ENCODE peak calls at places on chromosomes 1 and 21, in five cellular contexts. D is HCT116, F is SK-N-SH, M is neural progenitor cell, J is OCI-LY7. P is an unnamed sample.

GRCh38 chr1:224432141-224432540 is 2.5 kb downstream of the WDR26 start:
- DNase-seq in M (no peak), F (no peak), D (no peak), J (no peak), P (peak)

GRCh38 chr1:41618066-41618825 is 133.8 kb upstream of the EDN2 start:
- DNase-seq in M (no peak), J (no peak), F (no peak), D (no peak), P (peak)

GRCh38 chr1:179816196-179816960 is 61.2 kb downstream of the TOR1AIP2 start:
- DNase-seq in F (peak), M (no peak), J (no peak), D (no peak), P (no peak)

GRCh38 chr1:92075311-92075710 is at the start of gene SETSIP:
- DNase-seq in M (no peak), J (no peak), F (no peak), D (no peak), P (no peak)

GRCh38 chr1:109895720-109896504 is 14.7 kb upstream of the CSF1 start:
- DNase-seq in J (no peak), F (no peak), M (no peak), D (no peak), P (peak)

GRCh38 chr21:42556476-42556875 is 42.8 kb downstream of the SLC37A1 start:
- DNase-seq in F (no peak), D (no peak), M (no peak), J (no peak), P (no peak)

GRCh38 chr1:153343040-153343681 is 5.5 kb downstream of the PGLYRP4 start:
- DNase-seq in J (no peak), M (no peak), F (no peak), D (no peak), P (no peak)

GRCh38 chr1:179824265-179824664 is 53.3 kb downstream of the TOR1AIP2 start:
- DNase-seq in D (no peak), F (no peak), M (no peak), J (no peak), P (no peak)

GRCh38 chr1:4062992-4063391 is 162.9 kb upstream of the C1orf174 start:
- DNase-seq in F (no peak), J (no peak), D (no peak), M (no peak), P (no peak)

GRCh38 chr1:59292557-59292956 is 4.3 kb upstream of the FGGY start:
- DNase-seq in F (no peak), M (no peak), D (no peak), J (no peak), P (peak)

GRCh38 chr1:70317087-70317486 is 37.4 kb downstream of the ANKRD13C start:
- DNase-seq in J (no peak), M (no peak), F (no peak), D (no peak), P (no peak)

GRCh38 chr1:21342961-21343838 is 52.9 kb upstream of the ECE1 start:
- DNase-seq in D (no peak), F (no peak), M (no peak), J (peak), P (no peak)

GRCh38 chr1:234292006-234292405 is 81.2 kb upstream of the COA6 start:
- DNase-seq in J (no peak), F (no peak), D (no peak), M (no peak), P (no peak)

GRCh38 chr1:169348356-169349036 is 19.1 kb downstream of the NME7 start:
- DNase-seq in F (peak), M (peak), D (peak), J (peak), P (peak)

GRCh38 chr1:44817771-44818495 is 9.6 kb downstream of the BTBD19 start:
- DNase-seq in D (no peak), J (no peak), F (no peak), M (no peak), P (no peak)

GRCh38 chr1:6108937-6109636 is 63.4 kb downstream of the KCNAB2 start:
- DNase-seq in J (peak), D (peak), F (peak), M (peak), P (peak)

GRCh38 chr21:34122047-34122446 is 48.7 kb downstream of the MRPS6 start:
- DNase-seq in F (no peak), D (no peak), J (no peak), M (no peak), P (no peak)

GRCh38 chr1:36871146-36871971 is 163.0 kb downstream of the GRIK3 start:
- DNase-seq in F (peak), M (no peak), D (no peak), J (no peak), P (no peak)

GRCh38 chr1:222909586-222909985 is 94.7 kb downstream of the DISP1 start:
- DNase-seq in J (no peak), M (no peak), F (no peak), D (no peak), P (peak)

GRCh38 chr1:229661897-229662296 is 35.9 kb downstream of the URB2 start:
- DNase-seq in F (no peak), D (no peak), M (no peak), J (no peak), P (no peak)

GRCh38 chr21:44801468-44802395 is at the start of gene UBE2G2:
- DNase-seq in M (peak), J (peak), D (peak), F (peak), P (peak)

DNA sequence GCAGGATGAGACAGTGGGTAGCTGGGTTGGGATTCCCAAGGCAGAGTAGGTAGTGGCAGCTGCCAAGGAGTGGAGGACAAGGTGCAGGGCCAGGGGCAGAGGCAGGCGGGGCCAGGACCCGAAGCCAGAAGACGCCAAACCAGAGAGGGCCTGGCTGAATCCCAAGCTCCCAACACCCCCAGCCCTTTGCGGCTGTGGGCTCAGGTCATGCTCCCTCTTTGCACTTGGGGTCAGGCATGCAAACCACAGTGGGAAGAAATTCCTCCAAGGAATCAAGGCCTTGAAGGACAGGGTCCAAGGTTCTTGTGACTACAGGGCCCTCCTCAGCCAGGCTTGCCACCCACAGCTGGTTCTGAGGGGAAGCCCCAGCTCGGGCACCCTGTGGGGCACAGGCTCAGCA is 6.2 kb downstream of the C1orf210 start:
- DNase-seq in M (no peak), D (no peak), F (no peak), J (no peak), P (no peak)
- H2AFZ ChIP-seq in M (no peak), D (no peak), F (no peak), J (no peak), P (no peak)

DNA sequence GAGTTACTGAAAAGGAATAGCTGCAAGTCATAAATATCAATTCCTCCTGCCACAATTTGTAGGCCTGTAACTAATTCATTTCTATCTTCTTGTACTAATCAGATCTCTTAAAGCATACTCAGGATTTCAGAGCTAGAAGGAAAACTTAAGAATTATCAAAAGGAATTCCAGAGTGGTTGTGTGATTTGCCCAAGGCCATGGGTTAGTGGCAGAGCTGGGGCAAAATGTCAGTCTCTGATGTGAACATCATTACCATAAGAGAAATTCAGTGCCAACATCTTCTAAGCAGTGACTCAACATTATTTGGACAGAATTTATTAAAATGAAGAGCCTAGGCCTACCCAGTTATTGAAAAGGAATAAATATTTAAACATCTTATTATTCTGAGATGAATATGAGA is 14.4 kb downstream of the ST6GALNAC5 start:
- DNase-seq in J (no peak), D (no peak), M (no peak), F (no peak), P (peak)
- TF ChIP-seq EZH2phosphoT487 in J (no peak), D (no peak), M (no peak), F (no peak), P (no peak)

DNA sequence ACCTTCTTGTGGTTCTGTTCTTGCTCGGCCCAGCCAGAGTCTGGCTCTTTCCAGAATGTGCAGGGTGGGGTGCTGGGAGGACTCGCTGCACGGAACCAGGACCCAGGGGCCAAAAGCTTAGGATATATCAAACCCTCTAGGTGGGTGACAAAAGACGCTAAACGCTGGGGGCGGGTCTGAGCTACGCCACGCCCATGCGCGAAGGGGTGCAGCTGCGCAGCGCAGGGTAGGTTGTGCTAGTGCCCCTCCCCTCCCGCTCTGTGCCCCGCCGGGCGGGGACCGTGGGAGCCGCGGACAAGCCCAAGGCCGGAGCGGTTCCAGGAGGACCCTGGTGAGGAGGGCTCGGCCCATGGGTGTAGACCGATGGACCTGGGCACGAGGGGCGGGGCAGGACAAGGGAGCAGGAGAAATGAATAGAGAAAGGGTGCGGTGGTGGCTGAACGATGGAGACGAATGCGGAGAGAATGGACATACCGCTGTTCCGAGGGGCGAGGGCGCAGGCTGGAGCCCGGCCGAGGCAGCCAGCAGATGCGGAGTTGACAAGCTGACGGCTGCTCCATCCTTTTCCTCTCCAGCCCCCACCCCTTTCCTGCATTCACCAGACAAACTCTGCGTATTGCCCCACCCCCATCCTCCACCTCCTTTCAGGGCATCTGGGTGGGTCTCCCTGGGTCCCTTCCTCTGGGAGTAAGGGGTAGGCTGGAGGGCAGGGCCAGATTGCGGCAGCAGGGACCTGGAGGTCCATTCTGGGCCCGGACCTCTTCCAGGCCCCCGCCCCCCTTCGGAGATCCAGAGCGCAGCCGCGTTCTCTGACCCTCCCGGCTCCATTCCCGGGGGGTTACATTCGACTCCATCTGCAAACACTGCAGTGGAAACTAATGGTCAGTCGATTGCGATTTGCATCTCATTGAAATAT is at the start of gene RUSC1:
- DNase-seq in D (no peak), M (peak), F (peak), J (peak), P (peak)
- H2AFZ ChIP-seq in D (no peak), M (peak), F (peak), J (no peak), P (peak)

GRCh38 chr1:150564051-150564991 is 15.1 kb downstream of the MCL1 start:
- DNase-seq in M (no peak), J (no peak), D (no peak), F (no peak), P (peak)

GRCh38 chr1:150563340-150564038 is 14.3 kb downstream of the ADAMTSL4 start:
- DNase-seq in J (peak), F (peak), D (no peak), M (no peak), P (peak)

GRCh38 chr1:150561830-150562367 is 12.7 kb downstream of the ADAMTSL4 start:
- DNase-seq in D (peak), F (peak), J (peak), M (peak), P (peak)

GRCh38 chr1:150560986-150561829 is 12.0 kb downstream of the ADAMTSL4 start:
- DNase-seq in F (peak), J (peak), D (peak), M (peak), P (peak)

GRCh38 chr1:150562384-150563339 is 13.5 kb downstream of the ADAMTSL4 start:
- DNase-seq in F (no peak), M (peak), J (peak), D (no peak), P (no peak)
- TF ChIP-seq EZH2phosphoT487 in F (no peak), M (no peak), J (no peak), D (no peak), P (no peak)

DNA sequence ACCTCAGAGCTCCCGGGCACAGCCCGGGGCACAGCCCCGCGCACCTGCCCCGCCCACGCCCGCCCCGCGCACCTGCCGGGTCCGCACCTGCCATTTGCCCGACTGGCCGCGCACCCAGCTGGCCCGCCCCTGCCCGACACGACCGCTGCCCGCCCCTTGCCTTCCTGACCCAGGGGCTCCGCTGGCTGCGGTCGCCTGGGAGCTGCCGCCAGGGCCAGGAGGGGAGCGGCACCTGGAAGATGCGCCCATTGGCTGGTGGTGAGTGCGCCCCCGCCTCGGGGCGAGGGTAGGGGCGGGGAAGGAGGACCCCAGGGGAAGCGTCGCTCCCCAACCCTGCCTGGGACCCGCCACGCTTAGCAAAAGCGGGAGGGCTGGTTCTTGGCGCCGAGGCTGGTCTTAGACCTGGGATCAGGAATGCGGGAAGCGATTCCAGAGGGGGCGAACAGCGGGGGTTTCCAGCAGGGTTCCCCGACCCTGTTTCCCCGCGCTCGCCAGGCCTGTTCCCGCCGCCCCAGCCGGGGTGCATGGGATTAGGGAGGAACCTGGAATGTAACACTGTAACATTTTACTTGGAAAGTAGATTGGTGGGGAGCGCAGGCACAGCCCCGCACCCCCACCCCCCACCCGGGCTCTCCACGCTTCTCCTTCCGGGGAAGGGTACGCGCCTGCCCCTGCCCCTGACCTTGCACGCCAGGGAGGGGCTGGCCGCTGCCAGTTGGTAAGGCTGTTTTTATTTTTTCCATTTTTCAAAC is at the start of gene FAM3B:
- DNase-seq in D (no peak), J (no peak), M (peak), F (peak), P (no peak)
- H2AFZ ChIP-seq in D (no peak), J (no peak), M (peak), F (no peak), P (no peak)

GRCh38 chr1:77828098-77828497 is 48.6 kb downstream of the MIGA1 start:
- DNase-seq in J (no peak), D (no peak), F (no peak), M (no peak), P (no peak)

GRCh38 chr1:77820121-77820520 is 40.7 kb downstream of the MIGA1 start:
- DNase-seq in M (no peak), F (no peak), J (no peak), D (no peak), P (no peak)

GRCh38 chr1:77824083-77824482 is 44.6 kb downstream of the MIGA1 start:
- DNase-seq in J (no peak), F (no peak), D (peak), M (no peak), P (peak)

GRCh38 chr1:77825356-77825709 is 45.9 kb downstream of the MIGA1 start:
- DNase-seq in F (no peak), M (peak), D (peak), J (peak), P (peak)

GRCh38 chr1:77824694-77825355 is 45.4 kb downstream of the MIGA1 start:
- DNase-seq in M (no peak), D (no peak), F (no peak), J (peak), P (peak)
- TF ChIP-seq EZH2phosphoT487 in M (no peak), D (no peak), F (no peak), J (no peak), P (no peak)

DNA sequence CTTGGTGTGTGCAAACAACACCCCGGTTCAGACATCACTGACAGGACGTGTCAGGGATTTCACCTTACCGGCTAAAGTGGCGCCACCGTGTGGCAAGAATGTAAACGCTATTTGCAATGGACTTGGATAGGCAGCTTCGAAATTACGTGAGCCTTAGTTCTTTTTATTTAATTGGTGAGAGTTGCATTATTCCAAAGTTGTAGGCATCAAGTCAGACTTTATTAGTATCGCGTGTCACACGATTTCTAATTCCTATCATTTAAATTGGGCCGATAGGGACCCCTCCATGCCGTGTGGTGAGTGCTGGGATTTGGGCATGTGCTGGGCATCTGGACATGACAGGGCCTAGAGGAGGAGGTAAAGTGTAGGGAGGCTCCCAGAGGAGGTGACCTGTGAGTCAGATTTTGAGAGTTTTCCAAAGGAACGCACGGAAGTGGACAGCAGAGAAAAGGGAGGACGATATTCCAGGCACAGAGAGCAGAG is 14.5 kb upstream of the CPT2 start:
- DNase-seq in J (peak), M (peak), D (peak), F (peak), P (peak)
- H2AFZ ChIP-seq in J (no peak), M (no peak), D (peak), F (no peak), P (peak)

GRCh38 chr1:221622389-221622788 is 119.5 kb downstream of the DUSP10 start:
- DNase-seq in D (no peak), F (no peak), M (no peak), J (no peak), P (no peak)

GRCh38 chr1:221625026-221625425 is 116.9 kb downstream of the DUSP10 start:
- DNase-seq in J (no peak), M (no peak), D (no peak), F (no peak), P (no peak)

GRCh38 chr1:221621683-221622082 is 120.2 kb downstream of the DUSP10 start:
- DNase-seq in J (no peak), F (no peak), D (no peak), M (no peak), P (no peak)

GRCh38 chr1:221620437-221621384 is 121.2 kb downstream of the DUSP10 start:
- DNase-seq in F (peak), D (no peak), M (no peak), J (no peak), P (peak)
- TF ChIP-seq EZH2phosphoT487 in F (no peak), D (no peak), M (no peak), J (no peak), P (no peak)

GRCh38 chr1:107326823-107327445 is 186.1 kb downstream of the NTNG1 start:
- DNase-seq in D (no peak), M (no peak), J (peak), F (no peak), P (peak)
- H2AFZ ChIP-seq in D (no peak), M (no peak), J (peak), F (no peak), P (peak)

DNA sequence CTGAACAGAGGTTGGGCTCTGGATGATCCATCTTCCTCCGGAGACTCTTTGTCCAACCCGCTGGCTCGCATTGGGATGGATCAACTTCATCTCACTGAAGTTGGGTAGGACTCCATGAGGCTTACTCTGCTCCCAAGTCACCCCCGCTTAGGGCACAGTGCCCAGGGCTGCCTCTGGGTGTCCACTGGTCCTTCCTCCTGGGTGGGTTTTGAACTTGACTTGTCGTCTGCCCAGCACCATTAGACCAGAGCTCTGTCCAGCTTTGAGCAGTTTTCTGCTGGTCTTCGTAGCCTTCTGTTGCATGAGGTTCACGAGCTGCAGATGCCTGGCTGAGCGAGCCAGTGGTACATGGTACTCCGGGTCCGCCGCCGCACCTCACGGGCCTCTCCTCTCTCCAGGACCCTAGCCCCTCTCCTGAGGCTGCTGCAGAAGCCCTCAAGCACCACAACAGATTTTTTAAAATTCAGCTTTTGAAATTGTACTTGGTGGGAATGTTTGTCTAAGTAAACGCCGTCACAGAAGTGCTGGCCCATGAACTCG is 33.8 kb upstream of the COL6A1 start:
- DNase-seq in F (no peak), J (no peak), D (no peak), M (no peak), P (no peak)
- TF ChIP-seq EZH2phosphoT487 in F (no peak), J (no peak), D (no peak), M (no peak), P (no peak)